ENCODE peak calls at places on chromosomes 6 and 20, in ten cellular contexts. E, W, I, Y, G, D, L, B, Z and K are unnamed samples.

GRCh38 chr6:87753131-87753685 is 51.2 kb upstream of the AKIRIN2 start:
- DNase-seq in G (no peak), E (no peak), I (no peak), Y (no peak), B (no peak), Z (no peak), W (no peak), D (no peak), L (no peak), K (no peak)

GRCh38 chr6:166687538-166688259 is 60.6 kb upstream of the RPS6KA2 start:
- DNase-seq in G (no peak), W (no peak), L (no peak), E (no peak), Z (no peak), D (no peak), B (no peak), Y (no peak), I (no peak), K (no peak)

GRCh38 chr6:14324042-14324441 is 206.5 kb downstream of the CD83 start:
- DNase-seq in E (no peak), D (no peak), G (no peak), Z (no peak), W (no peak), I (no peak), Y (no peak), L (no peak), B (no peak), K (no peak)

GRCh38 chr20:24462461-24463010 is 6.9 kb upstream of the SYNDIG1 start:
- DNase-seq in W (no peak), B (no peak), E (no peak), G (no peak), D (no peak), Y (no peak), Z (no peak), I (no peak), L (no peak), K (no peak)

GRCh38 chr6:156776841-156777576 is at the start of gene ARID1B:
- DNase-seq in G (peak), B (peak), D (peak), Y (no peak), E (peak), Z (peak), W (peak), L (peak), I (peak), K (peak)

GRCh38 chr6:74369556-74369993 is 673.6 kb downstream of the CD109 start:
- DNase-seq in E (no peak), D (no peak), Z (peak), I (no peak), B (no peak), Y (no peak), G (no peak), L (no peak), W (no peak), K (no peak)

GRCh38 chr6:144310761-144311160 is 25.6 kb downstream of the UTRN start:
- DNase-seq in Y (no peak), D (no peak), B (no peak), I (no peak), W (no peak), Z (no peak), G (no peak), E (no peak), L (no peak), K (no peak)

GRCh38 chr6:24981385-24981758 is 45.6 kb upstream of the RIPOR2 start:
- DNase-seq in L (no peak), W (no peak), E (no peak), B (no peak), G (no peak), D (no peak), I (no peak), Y (no peak), Z (peak), K (no peak)

GRCh38 chr6:17035257-17035757 is 66.5 kb upstream of the STMND1 start:
- DNase-seq in I (no peak), D (no peak), W (no peak), G (no peak), Y (no peak), L (no peak), Z (no peak), E (no peak), B (no peak), K (no peak)

GRCh38 chr6:31663961-31664789 is 622 bp downstream of the GPANK1 start:
- DNase-seq in E (no peak), Y (no peak), D (no peak), L (peak), W (no peak), Z (peak), I (peak), B (no peak), G (peak), K (no peak)

GRCh38 chr6:72643214-72643613 is 21.4 kb downstream of the KCNQ5 start:
- DNase-seq in W (no peak), D (no peak), E (no peak), B (no peak), L (no peak), Z (no peak), G (no peak), I (no peak), Y (no peak), K (no peak)

GRCh38 chr6:152783217-152783878 is 32.8 kb downstream of the VIP start:
- DNase-seq in E (no peak), G (no peak), B (no peak), L (no peak), D (no peak), W (no peak), I (no peak), Y (no peak), Z (no peak), K (no peak)

GRCh38 chr6:131281471-131282270 is 146.4 kb downstream of the AKAP7 start:
- DNase-seq in E (peak), B (no peak), G (no peak), L (no peak), W (no peak), D (no peak), I (no peak), Y (no peak), Z (no peak), K (no peak)